ENCODE peak calls at places on chromosomes 5 and 9, in ten cellular contexts. S, C, T, L, A, N, Y, V, J and U are unnamed samples.
A peak's percentile ranks its signal among the peaks of the same experiment; 100 is the strongest.

GRCh38 chr9:127033784-127034183 is 88.7 kb downstream of the ANGPTL2 start:
- DNase-seq in N (no peak), J (no peak), T (no peak), S (no peak), A (no peak), L (no peak), C (no peak), V (peak; percentile 40), Y (no peak), U (no peak)

GRCh38 chr5:93243481-93243880 is 337.5 kb downstream of the NR2F1-AS1 start:
- DNase-seq in S (no peak), V (no peak), L (no peak), J (no peak), Y (no peak), C (no peak), A (no peak), N (no peak), T (no peak), U (no peak)

GRCh38 chr9:17928768-17929167 is 349.9 kb downstream of the SH3GL2 start:
- DNase-seq in J (no peak), S (no peak), C (no peak), N (no peak), L (no peak), Y (peak; percentile 7), A (no peak), T (no peak), V (no peak), U (no peak)

GRCh38 chr9:81431662-81432061 is 257.7 kb downstream of the TLE1 start:
- DNase-seq in V (peak; percentile 89), Y (no peak), L (no peak), A (no peak), J (no peak), S (no peak), N (no peak), T (no peak), C (no peak), U (no peak)

GRCh38 chr5:84605246-84605645 is 220.6 kb upstream of the EDIL3 start:
- DNase-seq in Y (no peak), T (no peak), L (no peak), C (no peak), S (no peak), N (no peak), J (no peak), V (no peak), A (no peak), U (no peak)

GRCh38 chr9:85741112-85741874 is 461 bp downstream of the AGTPBP1 start:
- DNase-seq in L (peak; percentile 76), A (peak; percentile 32), J (no peak), T (peak; percentile 81), N (peak; percentile 61), C (peak; percentile 47), S (peak; percentile 76), Y (peak; percentile 59), V (no peak), U (peak; percentile 69)

GRCh38 chr9:18184034-18184800 is 289.7 kb upstream of the ADAMTSL1 start:
- DNase-seq in S (no peak), J (no peak), Y (no peak), C (no peak), T (no peak), V (no peak), L (no peak), A (no peak), N (no peak), U (no peak)

GRCh38 chr5:9398227-9398626 is 147.6 kb downstream of the SEMA5A start:
- DNase-seq in A (no peak), T (no peak), N (no peak), L (no peak), V (no peak), S (no peak), C (no peak), Y (no peak), J (no peak), U (no peak)

GRCh38 chr5:154038241-154038603 is 488 bp downstream of the FAM114A2 start:
- DNase-seq in C (no peak), Y (peak; percentile 57), S (no peak), J (no peak), L (no peak), A (peak; percentile 21), T (peak; percentile 64), N (no peak), V (peak; percentile 25), U (peak; percentile 49)

GRCh38 chr9:93057703-93058356 is 671 bp upstream of the SUSD3 start:
- DNase-seq in J (no peak), N (no peak), V (no peak), Y (no peak), S (peak; percentile 43), L (no peak), A (peak; percentile 40), T (no peak), C (no peak), U (no peak)

GRCh38 chr9:128394404-128395168 is 23.4 kb downstream of the URM1 start:
- DNase-seq in V (no peak), C (no peak), Y (no peak), A (no peak), S (no peak), J (no peak), T (no peak), L (no peak), N (no peak), U (no peak)

GRCh38 chr9:4324513-4324912 is 24.6 kb upstream of the GLIS3 start:
- DNase-seq in L (no peak), T (no peak), S (no peak), Y (no peak), N (no peak), C (no peak), J (no peak), V (peak; percentile 85), A (peak; percentile 26), U (no peak)

GRCh38 chr9:22588918-22589317 is 142.3 kb downstream of the DMRTA1 start:
- DNase-seq in V (no peak), N (no peak), A (no peak), T (no peak), C (no peak), Y (no peak), J (no peak), L (no peak), S (no peak), U (no peak)

GRCh38 chr5:2757563-2758311 is 6.3 kb upstream of the IRX2 start:
- DNase-seq in A (no peak), J (no peak), S (peak; percentile 77), Y (no peak), V (no peak), N (no peak), C (no peak), L (peak; percentile 70), T (peak; percentile 79), U (no peak)

GRCh38 chr5:172688735-172689572 is 47.9 kb downstream of the NEURL1B start:
- DNase-seq in A (no peak), C (no peak), S (no peak), T (no peak), N (no peak), L (no peak), J (peak; percentile 58), Y (no peak), V (no peak), U (peak; percentile 72)

GRCh38 chr5:172686111-172686510 is 45.0 kb downstream of the NEURL1B start:
- DNase-seq in C (no peak), A (no peak), T (no peak), N (no peak), J (no peak), V (no peak), Y (no peak), L (no peak), S (no peak), U (no peak)

GRCh38 chr5:172685036-172685435 is 44.0 kb downstream of the NEURL1B start:
- DNase-seq in T (no peak), A (no peak), S (no peak), Y (no peak), L (no peak), C (no peak), N (no peak), V (no peak), J (no peak), U (no peak)

GRCh38 chr5:172687983-172688734 is 47.1 kb downstream of the NEURL1B start:
- DNase-seq in N (no peak), A (no peak), L (no peak), Y (no peak), T (no peak), V (no peak), C (no peak), S (no peak), J (no peak), U (no peak)

GRCh38 chr5:172686539-172687390 is 45.7 kb downstream of the NEURL1B start:
- DNase-seq in V (no peak), T (no peak), A (no peak), L (no peak), C (no peak), S (no peak), Y (no peak), J (no peak), N (no peak), U (no peak)
- TF ChIP-seq CTCF in V (no peak), T (no peak), A (no peak), L (no peak), C (no peak), S (no peak), Y (no peak), J (no peak), N (no peak), U (no peak)

DNA sequence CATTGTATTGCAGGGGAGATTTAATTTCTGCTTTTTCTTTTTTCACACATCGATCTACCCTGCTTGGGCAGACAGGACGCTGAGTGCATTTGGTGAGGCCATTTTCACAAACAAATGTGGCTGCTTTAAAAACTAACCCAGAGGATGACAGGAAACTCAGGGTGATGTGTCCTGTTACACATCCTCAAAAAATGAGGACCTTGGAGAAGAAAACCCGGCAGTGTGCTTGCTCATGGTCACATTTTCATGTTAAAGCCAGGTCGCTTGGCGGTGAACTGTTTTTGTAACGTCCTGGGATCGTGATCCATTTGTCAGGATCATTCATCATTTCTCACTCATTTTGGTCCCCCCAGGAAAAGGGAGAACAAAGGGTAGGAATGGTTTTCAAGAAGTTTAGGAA is 478.3 kb upstream of the ADAMTS16 start:
- DNase-seq in Y (no peak), J (no peak), A (no peak), S (no peak), T (no peak), L (no peak), N (no peak), V (peak; percentile 24), C (no peak), U (no peak)
- TF ChIP-seq CTCF in Y (no peak), J (no peak), A (no peak), S (no peak), T (no peak), L (no peak), N (no peak), V (no peak), C (no peak), U (no peak)

DNA sequence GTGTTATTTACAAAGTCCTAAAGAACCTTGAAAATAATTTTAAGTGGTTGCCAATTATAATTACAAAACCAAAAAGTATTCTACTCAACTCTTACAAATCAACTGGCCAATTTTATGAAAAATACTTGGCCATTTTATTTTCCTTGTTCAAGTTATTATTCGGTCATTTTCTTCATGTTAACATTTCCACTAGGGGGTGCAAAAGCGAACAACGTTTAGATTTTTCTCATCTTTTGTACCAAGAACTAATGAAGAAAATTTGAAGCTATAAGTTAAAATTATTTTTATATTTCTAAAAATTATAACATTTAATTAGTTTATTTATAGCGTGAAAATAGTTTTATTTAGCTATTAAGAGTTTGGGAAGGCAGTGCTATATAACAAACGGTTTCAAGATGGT is 1453.3 kb downstream of the MAT2B start:
- DNase-seq in V (no peak), T (no peak), N (no peak), C (no peak), S (no peak), J (no peak), A (no peak), L (no peak), Y (no peak), U (no peak)
- TF ChIP-seq CTCF in V (no peak), T (no peak), N (peak; percentile 18), C (peak; percentile 40), S (no peak), J (no peak), A (no peak), L (peak; percentile 29), Y (no peak), U (peak; percentile 11)

GRCh38 chr9:136275655-136276429 is 28.1 kb downstream of the CCDC187 start:
- DNase-seq in Y (no peak), V (no peak), A (no peak), S (no peak), L (peak; percentile 46), T (no peak), N (no peak), C (no peak), J (no peak), U (no peak)
- TF ChIP-seq CTCF in Y (no peak), V (no peak), A (no peak), S (no peak), L (no peak), T (no peak), N (peak; percentile 39), C (no peak), J (no peak), U (no peak)